ENCODE peak calls at places on chromosomes 16 and 17, in four cellular contexts. I, Z, P and O are unnamed samples.
A peak's percentile ranks its signal among the peaks of the same experiment; 100 is the strongest.

GRCh38 chr17:3683054-3683511 is 12.9 kb downstream of the P2RX5 start:
- DNase-seq in I (no peak), Z (no peak), P (no peak), O (no peak)

GRCh38 chr16:55657616-55658015 is 1.8 kb downstream of the SLC6A2 start:
- DNase-seq in I (no peak), Z (no peak), P (no peak), O (no peak)

GRCh38 chr17:57570740-57571344 is 174.3 kb downstream of the CCDC182 start:
- DNase-seq in I (no peak), Z (no peak), P (no peak), O (no peak)

GRCh38 chr17:76710863-76711611 is at the start of gene MXRA7:
- DNase-seq in I (peak; percentile 73), Z (peak; percentile 87), P (peak; percentile 61), O (no peak)

GRCh38 chr17:78140169-78141051 is 5.8 kb upstream of the C17orf99 start:
- DNase-seq in I (no peak), Z (peak; percentile 99), P (peak; percentile 21), O (peak; percentile 47)

GRCh38 chr17:5381542-5381941 is 37.9 kb downstream of the NUP88 start:
- DNase-seq in I (no peak), Z (no peak), P (peak; percentile 34), O (no peak)

GRCh38 chr17:54967621-54968258 is 714 bp downstream of the COX11 start:
- DNase-seq in I (no peak), Z (no peak), P (peak; percentile 27), O (peak; percentile 11)

GRCh38 chr16:14240216-14240843 is 169.2 kb downstream of the MRTFB start:
- DNase-seq in I (no peak), Z (no peak), P (no peak), O (no peak)

GRCh38 chr16:19515765-19516164 is 6.1 kb downstream of the GDE1 start:
- DNase-seq in I (no peak), Z (no peak), P (peak; percentile 50), O (no peak)

GRCh38 chr16:87324411-87325275 is 7.5 kb upstream of the C16orf95 start:
- DNase-seq in I (no peak), Z (no peak), P (peak; percentile 10), O (no peak)

GRCh38 chr16:69709456-69710084 is 16.8 kb downstream of the NQO1 start:
- DNase-seq in I (no peak), Z (no peak), P (peak; percentile 73), O (peak; percentile 29)

GRCh38 chr16:88885693-88886253 is 19.3 kb upstream of the PABPN1L start:
- DNase-seq in I (no peak), Z (no peak), P (no peak), O (no peak)

GRCh38 chr16:68503334-68503733 is 35.8 kb upstream of the ZFP90 start:
- DNase-seq in I (no peak), Z (no peak), P (peak; percentile 21), O (no peak)

GRCh38 chr17:43766413-43767052 is 7.9 kb upstream of the SOST start:
- DNase-seq in I (peak; percentile 62), Z (peak; percentile 81), P (peak; percentile 51), O (peak; percentile 27)

GRCh38 chr16:11629071-11630030 is 38.9 kb upstream of the SNN start:
- DNase-seq in I (no peak), Z (no peak), P (peak; percentile 41), O (peak; percentile 27)

GRCh38 chr17:31156326-31156725 is 61.5 kb downstream of the NF1 start:
- DNase-seq in I (no peak), Z (no peak), P (peak; percentile 78), O (peak; percentile 14)

GRCh38 chr16:86334062-86334461 is 176.3 kb upstream of the FOXF1 start:
- DNase-seq in I (no peak), Z (no peak), P (no peak), O (no peak)

GRCh38 chr17:79975498-79976134 is 60.1 kb downstream of the TBC1D16 start:
- DNase-seq in I (no peak), Z (peak; percentile 51), P (no peak), O (no peak)

GRCh38 chr17:82049106-82049505 is 2.5 kb downstream of the RFNG start:
- DNase-seq in I (no peak), Z (no peak), P (no peak), O (no peak)

GRCh38 chr16:72848759-72849664 is 198.9 kb downstream of the ZFHX3 start:
- DNase-seq in I (peak; percentile 77), Z (peak; percentile 92), P (peak; percentile 89), O (peak; percentile 85)

GRCh38 chr16:64615647-64616280 is 506.1 kb downstream of the CDH11 start:
- DNase-seq in I (peak; percentile 21), Z (peak; percentile 59), P (peak; percentile 1), O (no peak)

GRCh38 chr16:68162413-68162812 is 73.5 kb downstream of the ESRP2 start:
- DNase-seq in I (no peak), Z (no peak), P (no peak), O (no peak)

GRCh38 chr17:17890773-17891759 is 54.3 kb upstream of the SREBF1 start:
- DNase-seq in I (no peak), Z (peak; percentile 73), P (peak; percentile 72), O (peak; percentile 68)

GRCh38 chr16:27920391-27920891 is 143.1 kb downstream of the GSG1L start:
- DNase-seq in I (peak; percentile 56), Z (no peak), P (no peak), O (no peak)

GRCh38 chr17:32946375-32947135 is 18.6 kb downstream of the TMEM98 start:
- DNase-seq in I (no peak), Z (no peak), P (no peak), O (no peak)

GRCh38 chr17:76140661-76141211 is 309 bp downstream of the FOXJ1 start:
- DNase-seq in I (no peak), Z (no peak), P (no peak), O (no peak)

GRCh38 chr16:66695474-66695934 is 1.0 kb downstream of the CMTM4 start:
- DNase-seq in I (peak; percentile 20), Z (no peak), P (no peak), O (no peak)

GRCh38 chr17:77528516-77529327 is 388.0 kb downstream of the SEC14L1 start:
- DNase-seq in I (peak; percentile 69), Z (peak; percentile 54), P (no peak), O (no peak)

GRCh38 chr16:65641049-65641448 is 519.2 kb upstream of the CDH11 start:
- DNase-seq in I (no peak), Z (no peak), P (no peak), O (no peak)

GRCh38 chr17:2435181-2435741 is 34.4 kb upstream of the MNT start:
- DNase-seq in I (peak; percentile 28), Z (no peak), P (peak; percentile 31), O (peak; percentile 45)

GRCh38 chr16:89230210-89230609 is 12.7 kb downstream of the ZNF778 start:
- DNase-seq in I (no peak), Z (no peak), P (no peak), O (no peak)

GRCh38 chr17:77746901-77747620 is 211.4 kb upstream of the TNRC6C start:
- DNase-seq in I (no peak), Z (peak; percentile 21), P (no peak), O (no peak)

GRCh38 chr16:73170587-73170986 is 122.7 kb upstream of the ZFHX3 start:
- DNase-seq in I (no peak), Z (no peak), P (no peak), O (no peak)

GRCh38 chr16:84485255-84486010 is 19.0 kb downstream of the MEAK7 start:
- DNase-seq in I (no peak), Z (peak; percentile 30), P (no peak), O (no peak)

GRCh38 chr16:81946206-81946605 is 65.1 kb downstream of the SDR42E1 start:
- DNase-seq in I (no peak), Z (no peak), P (no peak), O (peak; percentile 43)
- H3K4me3 ChIP-seq in I (no peak overlapping the region), Z (no peak overlapping the region), P (no peak overlapping the region), O (no peak overlapping the region)

DNA sequence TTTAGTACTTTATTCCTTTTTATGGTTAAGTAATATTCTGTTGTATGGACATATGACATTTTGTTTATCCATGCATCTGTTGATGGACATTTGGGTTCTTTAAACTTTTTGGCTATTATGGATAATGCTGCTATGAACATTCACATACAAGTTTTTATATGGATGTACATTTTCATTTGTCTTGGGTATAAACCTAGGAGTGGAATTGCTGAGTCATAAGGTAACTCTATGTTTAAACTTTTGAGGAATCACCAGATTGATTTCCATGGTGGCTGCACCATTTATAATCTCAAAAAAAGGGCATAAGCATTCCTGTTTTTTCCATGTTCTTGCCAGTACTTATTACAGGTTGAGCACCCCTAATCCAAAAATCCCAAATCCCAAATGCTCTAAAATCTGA is 90.3 kb upstream of the CRHR1 start:
- DNase-seq in I (no peak), Z (no peak), P (no peak), O (no peak)
- TF ChIP-seq CTCF in I (no peak), Z (no peak), P (no peak), O (no peak)

DNA sequence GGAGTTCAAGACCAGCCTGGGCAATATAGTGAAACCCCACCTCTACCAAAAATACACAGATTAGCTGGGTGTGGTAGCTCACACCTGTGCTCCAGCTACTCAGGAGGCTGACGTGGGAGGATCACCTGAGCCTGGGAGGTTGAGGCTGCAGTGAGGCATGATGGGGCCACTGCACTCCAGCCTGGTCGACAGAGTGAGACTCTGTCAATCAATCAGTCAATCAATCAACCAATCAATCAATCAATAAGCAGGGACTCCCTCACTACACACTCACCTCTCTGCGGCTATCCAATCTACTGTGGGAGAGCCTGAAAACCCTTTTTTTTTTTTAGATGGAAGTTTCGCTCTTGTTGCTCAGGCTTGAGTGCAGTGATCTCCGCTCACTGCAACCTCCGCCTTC is 31.6 kb downstream of the CPSF4L start:
- DNase-seq in I (no peak), Z (no peak), P (no peak), O (no peak)
- H3K27ac ChIP-seq in I (no peak overlapping the region), Z (no peak overlapping the region), P (peak overlapping the region; percentile 31), O (no peak overlapping the region)

GRCh38 chr17:49000943-49001342 is 3.8 kb downstream of the IGF2BP1 start:
- DNase-seq in I (no peak), Z (no peak), P (peak; percentile 81), O (no peak)

GRCh38 chr17:49001671-49002070 is 4.5 kb downstream of the IGF2BP1 start:
- DNase-seq in I (no peak), Z (no peak), P (no peak), O (no peak)

GRCh38 chr17:49003557-49004511 is 6.6 kb downstream of the IGF2BP1 start:
- DNase-seq in I (no peak), Z (no peak), P (peak; percentile 37), O (no peak)

GRCh38 chr17:49002331-49002730 is 5.1 kb downstream of the IGF2BP1 start:
- DNase-seq in I (no peak), Z (no peak), P (no peak), O (no peak)

DNA sequence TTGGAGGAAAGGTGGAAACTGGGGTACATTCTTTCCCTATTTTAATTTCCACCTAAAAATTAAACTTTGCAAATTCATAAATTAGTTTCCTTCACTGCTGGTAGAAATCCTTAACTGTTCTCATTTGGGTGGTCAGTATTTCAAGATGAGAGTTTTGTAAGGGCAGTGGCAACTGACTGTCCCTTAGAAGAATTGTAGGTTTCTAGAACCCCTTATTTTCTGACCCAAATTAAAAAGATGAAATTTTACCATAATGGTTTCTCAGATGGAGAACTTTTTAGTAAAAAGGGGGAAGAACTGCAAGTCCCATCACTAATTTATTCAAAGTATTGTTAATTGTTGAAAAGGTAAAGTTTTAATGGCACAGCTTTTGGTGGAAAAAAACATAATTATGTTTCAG is 5.6 kb downstream of the IGF2BP1 start:
- DNase-seq in I (no peak), Z (no peak), P (no peak), O (no peak)
- H3K4me3 ChIP-seq in I (no peak overlapping the region), Z (no peak overlapping the region), P (no peak overlapping the region), O (no peak overlapping the region)

GRCh38 chr17:51860934-51861561 is 297.5 kb downstream of the CA10 start:
- DNase-seq in I (peak; percentile 16), Z (no peak), P (no peak), O (peak; percentile 10)
- TF ChIP-seq CTCF in I (peak; percentile 58), Z (peak; percentile 45), P (no peak), O (peak; percentile 72)